ENCODE peak calls at places on chromosomes 13 and 19, in seven cellular contexts. D is endodermal cell, L is uterus, Z is astrocyte, P is HFF-Myc, Y is left ventricle myocardium inferior, S is heart left ventricle. U is an unnamed sample.

GRCh38 chr13:110017379-110017778 is 231.0 kb upstream of the IRS2 start:
- DNase-seq in D (peak; percentile 80), L (no peak), Z (peak; percentile 96), P (peak; percentile 95), Y (no peak), S (no peak), U (no peak)

GRCh38 chr13:52051400-52051799 is 26.9 kb downstream of the UTP14C start:
- DNase-seq in D (no peak), L (no peak), Z (no peak), P (no peak), Y (no peak), S (no peak), U (no peak)

GRCh38 chr19:55305491-55305890 is 19.6 kb downstream of the TMEM150B start:
- DNase-seq in D (peak; percentile 79), L (peak; percentile 31), Z (no peak), P (no peak), Y (no peak), S (no peak), U (no peak)

GRCh38 chr13:112967666-112968379 is 1.2 kb upstream of the MCF2L start:
- DNase-seq in D (no peak), L (no peak), Z (no peak), P (no peak), Y (no peak), S (no peak), U (no peak)

GRCh38 chr13:96700657-96701056 is 293.6 kb downstream of the OXGR1 start:
- DNase-seq in D (no peak), L (no peak), Z (no peak), P (no peak), Y (no peak), S (no peak), U (no peak)

GRCh38 chr19:48450863-48451262 is 4.5 kb upstream of the KCNJ14 start:
- DNase-seq in D (no peak), L (no peak), Z (no peak), P (no peak), Y (no peak), S (no peak), U (no peak)

GRCh38 chr19:44663996-44664395 is 7.3 kb upstream of the CEACAM19 start:
- DNase-seq in D (no peak), L (no peak), Z (no peak), P (no peak), Y (no peak), S (no peak), U (no peak)

GRCh38 chr13:114177245-114178010 is 1.6 kb upstream of the CFAP97D2 start:
- DNase-seq in D (no peak), L (no peak), Z (no peak), P (no peak), Y (no peak), S (no peak), U (no peak)

GRCh38 chr13:73464758-73465628 is 406.2 kb downstream of the KLF5 start:
- DNase-seq in D (no peak), L (no peak), Z (no peak), P (no peak), Y (no peak), S (no peak), U (no peak)

GRCh38 chr19:17347877-17348276 is 10.5 kb downstream of the GTPBP3 start:
- DNase-seq in D (no peak), L (no peak), Z (no peak), P (no peak), Y (no peak), S (no peak), U (no peak)

GRCh38 chr19:51002542-51003311 is 1.3 kb upstream of the KLK8 start:
- DNase-seq in D (peak; percentile 96), L (no peak), Z (no peak), P (no peak), Y (no peak), S (no peak), U (no peak)

GRCh38 chr19:57708641-57709354 is at the start of gene ZNF154:
- DNase-seq in D (peak; percentile 94), L (no peak), Z (peak; percentile 71), P (peak; percentile 33), Y (peak; percentile 21), S (peak; percentile 59), U (no peak)

GRCh38 chr13:32594339-32594738 is 8.1 kb downstream of the PDS5B start:
- DNase-seq in D (no peak), L (no peak), Z (peak; percentile 22), P (no peak), Y (no peak), S (no peak), U (no peak)

GRCh38 chr19:18317998-18318800 is 4.7 kb downstream of the LSM4 start:
- DNase-seq in D (no peak), L (no peak), Z (no peak), P (no peak), Y (peak; percentile 55), S (peak; percentile 61), U (no peak)

DNA sequence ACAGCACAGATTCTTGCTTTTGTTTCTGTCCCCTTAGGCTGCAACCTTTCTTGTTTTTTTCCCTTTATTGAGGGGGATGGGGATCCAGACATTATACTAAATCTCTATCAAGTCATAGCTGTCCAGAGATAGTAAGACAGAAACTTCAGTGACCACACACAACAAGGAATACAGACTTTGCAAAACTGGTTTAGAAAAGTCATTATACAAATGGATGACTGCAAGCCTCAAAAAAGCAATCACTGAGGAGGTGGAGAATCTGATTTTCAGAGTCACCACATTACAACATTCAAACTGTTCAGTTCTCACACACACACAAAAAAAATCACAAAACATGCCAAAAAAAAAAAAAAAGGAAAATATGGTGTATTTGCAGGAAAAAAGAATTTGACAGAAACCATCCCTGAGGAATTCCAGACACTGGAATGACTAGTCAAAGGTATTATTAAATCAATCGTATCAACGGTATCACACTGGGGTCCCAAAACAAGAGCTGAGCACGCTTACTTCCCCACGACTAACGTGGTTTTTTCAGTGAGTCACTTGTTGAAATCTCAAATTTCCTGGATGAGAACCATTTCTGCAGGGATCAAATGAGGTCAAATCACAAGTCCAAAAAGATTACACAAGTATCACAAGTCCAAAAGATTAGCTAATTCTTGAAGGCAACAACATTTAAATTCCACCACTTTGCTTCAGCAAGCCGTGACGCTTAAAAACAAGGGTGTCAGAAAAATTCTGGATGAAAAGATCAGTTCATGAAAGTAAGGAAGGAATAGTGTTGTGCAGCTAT is 41.2 kb downstream of the USP12 start:
- DNase-seq in D (no peak), L (no peak), Z (peak; percentile 74), P (no peak), Y (no peak), S (no peak), U (no peak)
- H3K4me3 ChIP-seq in D (no peak overlapping the region), L (no peak overlapping the region), Z (no peak overlapping the region), P (no peak overlapping the region), Y (no peak overlapping the region), S (no peak overlapping the region), U (no peak overlapping the region)

GRCh38 chr13:49240017-49240416 is 7.7 kb upstream of the CDADC1 start:
- DNase-seq in D (peak; percentile 63), L (no peak), Z (peak; percentile 23), P (no peak), Y (no peak), S (no peak), U (no peak)
- TF ChIP-seq CTCF in D (peak; percentile 73), L (no peak), Z (peak; percentile 62), P (peak; percentile 56), Y (peak; percentile 32), S (peak; percentile 35), U (no peak)

GRCh38 chr19:3142292-3142670 is 6.4 kb downstream of the GNA15 start:
- DNase-seq in D (no peak), L (no peak), Z (peak; percentile 67), P (no peak), Y (no peak), S (no peak), U (no peak)
- H3K4me3 ChIP-seq in D (no peak overlapping the region), L (no peak overlapping the region), Z (no peak overlapping the region), P (no peak overlapping the region), Y (no peak overlapping the region), S (no peak overlapping the region), U (no peak overlapping the region)

GRCh38 chr13:46855166-46855565 is 41.7 kb downstream of the HTR2A start:
- DNase-seq in D (no peak), L (no peak), Z (no peak), P (no peak), Y (no peak), S (no peak), U (no peak)
- TF ChIP-seq CTCF in D (no peak), L (no peak), Z (no peak), P (no peak), Y (no peak), S (no peak), U (no peak)